ENCODE peak calls at places on chromosome 7, in four cellular contexts. A is K562, Y is HL-60, F is GM12878. K is an unnamed sample.

GRCh38 chr7:116407165-116407564 is 92.4 kb upstream of the CAV2 start:
- DNase-seq in A (no peak), Y (no peak), F (no peak), K (no peak)

GRCh38 chr7:140074780-140075179 is 12.0 kb upstream of the PARP12 start:
- DNase-seq in A (no peak), Y (no peak), F (no peak), K (no peak)

GRCh38 chr7:130972201-130972600 is 238.2 kb upstream of the KLF14 start:
- DNase-seq in A (no peak), Y (no peak), F (no peak), K (no peak)

GRCh38 chr7:41148521-41148951 is 554.4 kb downstream of the INHBA start:
- DNase-seq in A (no peak), Y (no peak), F (no peak), K (no peak)

GRCh38 chr7:139659922-139660316 is 117.9 kb downstream of the HIPK2 start:
- DNase-seq in A (no peak), Y (no peak), F (no peak), K (no peak)

GRCh38 chr7:87876759-87877234 is 504 bp downstream of the DBF4 start:
- DNase-seq in A (no peak), Y (peak), F (no peak), K (peak)

GRCh38 chr7:28310449-28310848 is 101.9 kb upstream of the CREB5 start:
- DNase-seq in A (no peak), Y (no peak), F (no peak), K (no peak)

GRCh38 chr7:71283802-71284201 is 151.9 kb downstream of the GALNT17 start:
- DNase-seq in A (no peak), Y (no peak), F (no peak), K (no peak)

GRCh38 chr7:50534690-50535290 is 30.4 kb downstream of the DDC start:
- DNase-seq in A (peak), Y (peak), F (no peak), K (no peak)

GRCh38 chr7:44213206-44213871 is 12.6 kb downstream of the YKT6 start:
- DNase-seq in A (no peak), Y (no peak), F (no peak), K (peak)

GRCh38 chr7:157517782-157518513 is 181.1 kb downstream of the DNAJB6 start:
- DNase-seq in A (no peak), Y (no peak), F (no peak), K (no peak)

GRCh38 chr7:30070052-30070451 is 41.8 kb downstream of the PLEKHA8 start:
- DNase-seq in A (no peak), Y (no peak), F (no peak), K (no peak)

GRCh38 chr7:29587195-29587808 is 23.7 kb downstream of the PRR15 start:
- DNase-seq in A (no peak), Y (no peak), F (no peak), K (no peak)

DNA sequence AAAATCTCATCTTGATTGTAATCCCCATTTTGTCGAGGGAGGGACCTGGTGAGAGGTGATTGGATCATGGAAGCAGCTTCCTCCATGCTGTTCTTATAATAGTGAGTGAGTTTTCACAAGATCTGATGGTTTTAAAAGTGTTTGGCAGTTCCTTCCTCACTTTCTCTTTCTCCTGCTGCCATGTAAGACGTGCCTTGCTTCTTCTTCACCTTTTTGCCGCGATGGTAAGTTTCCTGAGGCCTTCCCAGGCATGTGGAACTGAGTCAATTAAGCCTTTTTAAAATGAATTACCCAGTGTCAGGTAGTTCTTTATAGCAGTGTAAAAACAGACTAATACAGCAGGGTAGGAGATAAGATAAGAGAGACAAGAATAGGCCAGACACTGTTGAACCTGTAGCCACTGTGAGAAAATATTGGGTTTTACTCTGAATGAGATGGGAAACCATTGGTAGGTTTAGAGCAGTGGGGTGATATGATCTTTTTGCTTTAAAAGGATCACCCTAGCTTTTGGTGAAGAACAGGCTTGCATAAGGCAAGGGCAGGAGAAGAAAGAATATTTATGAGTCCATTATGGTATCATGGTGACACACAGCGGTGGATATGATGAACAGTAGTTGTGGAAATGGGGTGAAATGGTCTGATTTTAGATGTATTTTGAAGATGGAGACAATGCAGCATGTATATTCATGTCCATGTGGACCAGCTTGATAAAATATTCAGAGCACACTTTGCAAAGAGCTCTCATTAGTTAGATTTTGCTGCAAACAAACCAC is 11.5 kb downstream of the OR6B1 start:
- DNase-seq in A (no peak), Y (no peak), F (no peak), K (no peak)
- TF ChIP-seq SPI1 in A (no peak), Y (no peak), F (no peak), K (no peak)

GRCh38 chr7:45413419-45413818 is 160.7 kb upstream of the ADCY1 start:
- DNase-seq in A (no peak), Y (no peak), F (no peak), K (no peak)
- TF ChIP-seq SPI1 in A (no peak), Y (no peak), F (no peak), K (no peak)

DNA sequence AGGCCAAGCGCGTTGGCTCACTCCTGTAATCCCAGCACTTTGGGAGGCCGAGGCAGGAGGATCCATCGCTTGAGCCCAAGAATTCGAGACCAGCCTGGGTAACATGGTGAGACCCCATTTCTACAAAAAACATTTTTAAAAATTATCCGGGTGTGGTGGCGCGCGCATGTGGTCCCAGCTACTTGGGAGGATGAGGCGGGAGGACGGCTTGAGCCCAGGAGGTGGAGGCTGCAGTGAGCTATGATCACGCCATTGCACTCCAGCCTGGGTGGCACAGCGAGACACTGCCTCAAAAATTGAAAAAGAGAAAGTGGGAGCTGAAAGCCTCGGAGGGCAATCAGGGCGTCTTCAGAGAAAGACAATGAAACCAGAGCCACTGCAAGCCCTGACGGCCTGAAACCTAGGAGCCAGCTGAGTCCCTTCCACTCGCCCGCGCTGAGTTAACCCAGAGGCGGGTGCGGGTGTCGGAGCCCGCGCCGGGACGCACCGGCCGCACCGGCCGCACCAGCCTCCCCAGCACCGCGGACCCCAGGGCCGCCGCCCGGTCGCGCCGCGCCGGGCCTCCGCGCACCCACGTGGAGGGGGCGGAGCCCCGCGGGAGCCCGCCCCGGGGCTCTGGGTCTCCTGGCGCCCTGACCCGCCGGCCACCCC is 22.4 kb downstream of the ZFAND2A start:
- DNase-seq in A (no peak), Y (peak), F (no peak), K (no peak)
- TF ChIP-seq SPI1 in A (no peak), Y (no peak), F (no peak), K (no peak)

GRCh38 chr7:14275346-14275745 is 285.9 kb upstream of the ETV1 start:
- DNase-seq in A (no peak), Y (no peak), F (no peak), K (no peak)
- TF ChIP-seq SPI1 in A (no peak), Y (no peak), F (no peak), K (no peak)

DNA sequence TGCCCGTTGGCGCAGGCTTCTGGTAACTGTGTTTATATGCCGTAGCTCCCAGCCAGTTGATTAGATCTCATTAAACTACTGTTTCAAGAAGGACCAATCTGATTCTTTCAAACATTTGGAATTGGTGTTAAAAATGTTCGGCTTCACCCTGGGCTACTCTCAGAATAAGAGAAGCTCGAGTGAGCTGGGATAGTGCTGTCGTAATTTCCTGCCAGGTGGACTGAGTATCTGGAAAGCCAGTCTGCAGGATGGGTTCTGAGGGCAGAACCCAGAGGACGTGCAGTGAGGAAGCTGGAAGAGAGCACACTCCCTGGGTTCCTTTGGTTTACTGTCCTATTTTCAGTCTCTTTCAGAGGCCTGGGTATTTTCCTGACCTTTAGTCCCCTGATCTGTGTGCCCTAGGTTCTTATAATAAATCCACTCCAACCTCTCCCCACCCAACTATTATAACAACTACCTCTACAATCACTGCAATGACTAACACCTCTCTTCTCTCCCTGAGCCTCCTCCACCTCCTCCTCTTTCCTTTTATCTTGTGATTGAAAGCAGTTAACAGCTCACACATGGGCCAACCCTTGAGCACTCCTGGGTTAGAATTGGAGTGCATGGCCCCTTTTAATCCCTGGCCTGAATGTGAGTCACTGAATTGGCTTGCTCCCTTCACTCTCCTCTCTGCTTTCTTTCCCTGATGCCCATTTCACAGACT is 63.0 kb downstream of the AOAH start:
- DNase-seq in A (no peak), Y (no peak), F (no peak), K (no peak)
- TF ChIP-seq SPI1 in A (no peak), Y (no peak), F (no peak), K (no peak)

GRCh38 chr7:5578441-5579024 is 154.9 kb upstream of the TNRC18 start:
- DNase-seq in A (peak), Y (no peak), F (no peak), K (no peak)
- TF ChIP-seq SPI1 in A (no peak), Y (no peak), F (no peak), K (no peak)

GRCh38 chr7:121328508-121329459 is at the start of gene WNT16:
- DNase-seq in A (peak), Y (no peak), F (no peak), K (peak)

GRCh38 chr7:121323934-121324333 is 4.9 kb upstream of the WNT16 start:
- DNase-seq in A (no peak), Y (no peak), F (no peak), K (no peak)

GRCh38 chr7:121322460-121322859 is 6.3 kb upstream of the WNT16 start:
- DNase-seq in A (no peak), Y (no peak), F (no peak), K (no peak)

GRCh38 chr7:121327671-121328070 is 1.1 kb upstream of the WNT16 start:
- DNase-seq in A (no peak), Y (no peak), F (no peak), K (no peak)

DNA sequence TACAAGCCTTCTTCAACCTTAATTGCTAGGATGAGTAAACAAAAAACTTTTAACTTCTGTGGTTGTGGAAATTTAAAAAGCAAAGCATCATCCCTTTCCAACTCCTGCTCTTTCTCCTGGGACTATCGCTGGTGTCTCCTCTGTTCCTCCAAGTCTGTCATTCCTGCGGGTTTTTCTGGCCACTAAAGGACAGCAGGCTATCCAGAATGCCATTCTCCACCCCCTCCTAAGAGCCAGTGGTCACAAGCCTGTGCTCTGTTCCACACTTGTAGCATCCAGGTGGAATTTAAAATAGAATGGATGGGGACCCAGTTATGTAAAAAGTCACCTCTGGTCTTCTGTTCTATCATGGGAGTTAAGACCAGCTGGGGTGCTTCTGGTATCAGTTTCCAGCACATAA is 5.3 kb upstream of the WNT16 start:
- DNase-seq in A (no peak), Y (no peak), F (no peak), K (no peak)
- TF ChIP-seq SPI1 in A (no peak), Y (no peak), F (no peak), K (no peak)

DNA sequence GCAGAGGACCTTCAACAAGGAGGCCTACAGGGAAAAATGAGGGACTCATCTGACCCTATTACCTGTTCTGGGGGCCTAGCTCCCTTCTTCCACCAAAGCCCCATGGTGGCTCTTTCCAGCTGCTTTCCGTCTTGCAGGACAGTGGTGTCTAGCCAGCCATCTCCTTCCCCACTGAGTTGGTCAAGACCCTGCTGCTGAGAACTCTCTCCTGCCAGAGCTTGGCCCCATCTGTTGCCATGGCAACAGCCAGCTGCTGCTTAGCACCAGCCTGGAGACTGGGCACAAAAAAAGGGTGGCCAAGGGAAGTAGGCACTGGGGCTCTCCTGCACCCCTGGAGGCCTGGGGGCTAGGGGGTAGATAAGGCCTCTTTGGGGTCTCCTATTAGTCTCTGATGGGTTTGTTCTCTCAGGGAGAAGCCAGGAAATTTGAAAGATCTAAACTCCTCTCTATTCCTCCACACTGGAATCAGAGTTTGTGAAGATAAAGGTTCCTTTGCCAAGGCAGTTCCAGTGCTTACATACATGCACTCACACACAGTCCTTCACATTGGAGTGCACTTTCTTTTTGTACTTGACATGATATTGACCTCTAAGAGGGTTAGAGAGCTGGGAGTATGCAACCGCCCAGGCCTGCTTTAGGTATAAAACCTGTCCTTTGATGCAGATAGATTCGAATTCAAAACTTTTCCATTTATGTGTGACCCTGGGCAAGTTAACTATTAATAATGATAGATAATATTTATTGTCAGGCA is 15.8 kb downstream of the TSPAN33 start:
- DNase-seq in A (peak), Y (no peak), F (no peak), K (no peak)
- TF ChIP-seq SPI1 in A (no peak), Y (no peak), F (no peak), K (no peak)

DNA sequence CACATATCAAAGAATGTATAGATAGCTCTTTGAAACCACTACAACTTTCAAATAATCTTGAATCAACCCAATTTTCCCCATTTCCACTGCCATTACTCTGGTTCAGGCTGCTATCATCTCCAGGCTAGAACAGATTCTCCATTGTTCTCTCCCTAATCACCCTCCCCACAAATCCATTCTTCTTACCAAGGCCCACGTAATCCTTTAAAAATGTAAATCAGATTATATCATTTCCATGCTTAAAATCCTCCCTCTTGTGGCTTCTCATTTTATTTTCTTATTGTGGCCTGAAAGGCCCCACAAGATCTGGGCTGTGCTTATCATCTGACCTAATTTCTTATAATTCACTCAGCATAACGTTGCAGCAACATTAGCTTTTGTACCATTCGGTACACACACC is 3.0 kb upstream of the PON1 start:
- DNase-seq in A (no peak), Y (no peak), F (no peak), K (no peak)
- TF ChIP-seq SPI1 in A (no peak), Y (no peak), F (no peak), K (no peak)

K was measured in GM12891.